ENCODE peak calls at places on chromosomes 16 and 17, in seven cellular contexts. S is dorsolateral prefrontal cortex, H is GM23248, X is neural progenitor cell, D is GM12878, Z is pancreas, Q is A549. Y is an unnamed sample.
A peak's percentile ranks its signal among the peaks of the same experiment; 100 is the strongest.

GRCh38 chr17:21357696-21358095 is 18.5 kb upstream of the KCNJ12 start:
- DNase-seq in S (no peak), H (no peak), X (no peak), D (no peak), Z (no peak), Q (no peak), Y (no peak)

GRCh38 chr17:78496311-78496710 is 80.9 kb downstream of the DNAH17 start:
- DNase-seq in S (no peak), H (no peak), X (no peak), D (no peak), Z (no peak), Q (no peak), Y (no peak)

GRCh38 chr16:30359871-30360170 is 4.7 kb upstream of the CD2BP2 start:
- DNase-seq in S (no peak), H (no peak), X (no peak), D (no peak), Z (no peak), Q (no peak), Y (no peak)

GRCh38 chr17:292531-293382 is 59.9 kb downstream of the RPH3AL start:
- DNase-seq in S (no peak), H (no peak), X (no peak), D (no peak), Z (no peak), Q (no peak), Y (no peak)

GRCh38 chr17:1012823-1013728 is 16.1 kb downstream of the TIMM22 start:
- DNase-seq in S (no peak), H (no peak), X (no peak), D (no peak), Z (no peak), Q (no peak), Y (no peak)

GRCh38 chr16:48877946-48878345 is 268.0 kb upstream of the N4BP1 start:
- DNase-seq in S (no peak), H (no peak), X (no peak), D (no peak), Z (no peak), Q (no peak), Y (no peak)

GRCh38 chr17:41918392-41919164 is at the start of gene ACLY:
- DNase-seq in S (peak; percentile 93), H (peak; percentile 99), X (peak; percentile 100), D (no peak), Z (peak; percentile 98), Q (peak; percentile 98), Y (peak; percentile 74)

GRCh38 chr17:81153340-81153803 is 11.9 kb upstream of the PVALEF start:
- DNase-seq in S (peak; percentile 44), H (peak; percentile 80), X (no peak), D (no peak), Z (no peak), Q (no peak), Y (no peak)

GRCh38 chr17:78996781-78997201 is 12.8 kb downstream of the CANT1 start:
- DNase-seq in S (no peak), H (no peak), X (no peak), D (no peak), Z (no peak), Q (no peak), Y (no peak)

GRCh38 chr16:19027416-19027815 is 40.0 kb upstream of the COQ7 start:
- DNase-seq in S (no peak), H (no peak), X (no peak), D (no peak), Z (no peak), Q (no peak), Y (no peak)

GRCh38 chr17:63916566-63917185 is 2.0 kb downstream of the GH1 start:
- DNase-seq in S (no peak), H (no peak), X (no peak), D (no peak), Z (no peak), Q (no peak), Y (no peak)

DNA sequence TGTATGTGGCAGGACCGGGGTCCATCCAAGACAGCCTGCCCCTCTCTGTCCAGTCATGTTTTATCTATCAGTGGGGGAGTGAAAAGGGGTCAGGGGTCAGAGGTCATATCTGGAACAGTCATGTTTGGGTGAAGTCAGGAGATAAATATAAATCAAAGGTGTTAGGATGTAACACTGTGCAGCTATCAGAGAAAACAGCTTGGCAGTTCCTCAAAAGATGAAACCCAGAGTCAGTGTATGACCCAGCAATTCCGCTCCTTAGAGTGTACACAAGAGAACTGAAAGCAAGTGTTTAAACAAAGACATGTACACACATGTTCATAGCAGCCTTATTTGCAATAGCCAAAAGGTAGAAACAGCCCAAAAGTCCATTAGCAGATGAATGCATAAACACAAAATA is 361.3 kb downstream of the FOXL1 start:
- DNase-seq in S (no peak), H (peak; percentile 23), X (no peak), D (no peak), Z (no peak), Q (no peak), Y (no peak)
- H3K27ac ChIP-seq in S (no peak overlapping the region), H (no peak overlapping the region), X (no peak overlapping the region), D (no peak overlapping the region), Z (no peak overlapping the region), Q (no peak overlapping the region), Y (no peak overlapping the region)

GRCh38 chr16:11575223-11575589 is 11.5 kb downstream of the LITAF start:
- DNase-seq in S (no peak), H (no peak), X (no peak), D (no peak), Z (no peak), Q (no peak), Y (no peak)
- H3K27ac ChIP-seq in S (peak overlapping the region; percentile 41), H (no peak overlapping the region), X (no peak overlapping the region), D (no peak overlapping the region), Z (no peak overlapping the region), Q (no peak overlapping the region), Y (no peak overlapping the region)

DNA sequence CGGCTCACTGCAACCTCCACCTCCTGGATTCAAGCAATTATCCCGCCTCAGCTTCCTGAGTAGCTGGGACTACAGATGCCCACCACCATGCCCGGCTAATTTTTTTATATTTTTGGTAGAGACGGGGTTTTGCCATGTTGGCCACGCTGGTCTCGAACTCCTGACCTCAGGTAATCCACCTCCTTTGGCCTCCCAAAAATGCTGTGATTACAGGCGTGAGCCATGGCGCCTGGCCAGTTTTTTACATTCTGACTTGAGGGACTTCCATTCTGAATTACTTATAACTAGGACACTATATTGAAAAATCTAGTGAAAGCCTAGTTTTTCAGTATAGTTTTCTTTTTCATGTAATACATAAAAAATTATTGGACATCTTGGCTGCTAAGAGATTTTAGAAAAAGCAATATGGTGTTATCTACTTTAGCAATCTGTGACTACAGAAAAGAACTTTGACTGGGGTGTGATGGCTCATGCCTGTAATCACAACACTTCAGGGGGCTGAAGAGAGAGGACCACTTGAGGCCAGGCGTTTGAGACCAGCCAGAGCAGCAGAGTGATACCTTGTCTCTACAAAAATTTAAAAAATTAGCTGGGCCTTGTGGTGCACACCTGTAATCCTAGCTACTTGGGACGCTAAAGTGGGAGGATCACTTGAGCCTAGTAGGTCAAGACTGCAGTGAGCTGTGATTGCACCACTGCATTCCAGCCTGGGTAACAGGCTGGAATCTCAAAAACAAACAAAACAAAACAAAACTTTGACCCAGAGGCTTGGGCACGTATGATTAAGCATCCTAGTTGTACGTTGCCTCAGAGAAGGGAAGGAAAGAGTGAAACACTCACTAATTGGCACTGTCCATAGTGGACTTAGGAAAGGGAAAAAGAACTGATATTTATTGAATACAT is 26.8 kb upstream of the GOSR1 start:
- DNase-seq in S (no peak), H (peak; percentile 20), X (no peak), D (no peak), Z (no peak), Q (peak; percentile 61), Y (no peak)
- H3K27ac ChIP-seq in S (peak overlapping the region; percentile 10), H (no peak overlapping the region), X (no peak overlapping the region), D (no peak overlapping the region), Z (no peak overlapping the region), Q (peak overlapping the region; percentile 64), Y (no peak overlapping the region)

DNA sequence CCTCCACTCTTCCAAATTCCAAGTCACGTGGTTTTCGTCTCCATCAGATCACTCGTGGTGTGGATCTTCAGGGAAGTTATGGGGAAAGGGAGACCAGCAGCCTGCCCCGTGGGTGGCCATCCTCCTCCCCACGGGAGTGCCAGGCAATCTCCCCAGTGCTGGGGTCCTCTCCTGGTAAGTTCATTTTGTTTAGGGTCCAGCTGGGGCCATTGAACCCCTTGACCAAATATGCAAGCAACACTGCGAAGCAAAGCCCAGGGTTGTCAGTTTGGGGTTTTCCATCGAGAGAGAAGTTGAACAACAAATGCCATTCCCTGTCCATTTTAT is 4.1 kb upstream of the LCMT1 start:
- DNase-seq in S (no peak), H (no peak), X (no peak), D (no peak), Z (peak; percentile 25), Q (no peak), Y (no peak)
- H3K27ac ChIP-seq in S (peak overlapping the region; percentile 90), H (no peak overlapping the region), X (no peak overlapping the region), D (peak overlapping the region; percentile 38), Z (peak overlapping the region; percentile 77), Q (peak overlapping the region; percentile 71), Y (peak overlapping the region; percentile 39)

DNA sequence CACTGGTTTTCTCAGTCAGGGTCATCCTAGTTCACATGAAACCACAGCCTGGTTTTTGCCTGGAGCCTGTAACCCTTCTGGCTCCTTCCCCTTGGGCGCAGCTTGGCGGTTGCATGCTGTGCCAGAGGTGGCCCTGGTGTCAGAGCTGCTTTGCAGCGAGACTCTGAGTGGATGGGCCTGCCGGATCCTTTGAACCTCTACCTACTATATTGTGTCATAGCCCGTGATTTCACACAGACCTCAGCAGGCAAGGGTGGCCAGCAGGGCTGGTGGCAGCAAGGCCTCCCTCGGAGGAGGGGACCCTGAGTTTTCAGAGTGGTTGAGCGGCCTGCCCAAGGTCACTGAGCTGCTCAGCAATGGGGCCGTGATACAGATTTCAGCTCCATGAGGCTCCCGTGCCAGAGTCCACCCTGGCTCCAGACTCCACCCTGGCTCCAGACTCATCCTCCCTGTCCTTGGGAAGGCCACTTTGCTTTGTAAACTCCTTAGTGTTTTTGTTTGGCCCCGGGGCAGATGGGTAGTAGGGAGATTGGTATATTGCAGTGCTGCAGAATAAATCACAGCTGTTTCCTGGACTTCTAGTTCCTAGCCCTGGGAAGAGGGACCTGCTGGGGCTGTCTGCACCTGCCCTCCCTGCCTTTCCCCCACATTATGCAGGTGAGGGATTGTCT is 9.7 kb downstream of the MPRIP start:
- DNase-seq in S (no peak), H (peak; percentile 73), X (no peak), D (no peak), Z (peak; percentile 37), Q (no peak), Y (no peak)
- H3K27ac ChIP-seq in S (peak overlapping the region; percentile 57), H (peak overlapping the region; percentile 78), X (no peak overlapping the region), D (no peak overlapping the region), Z (peak overlapping the region; percentile 62), Q (peak overlapping the region; percentile 46), Y (peak overlapping the region; percentile 31)

GRCh38 chr17:31657876-31658275 is 201.2 kb downstream of the COPRS start:
- DNase-seq in S (no peak), H (no peak), X (no peak), D (no peak), Z (no peak), Q (no peak), Y (no peak)
- H3K27ac ChIP-seq in S (no peak overlapping the region), H (no peak overlapping the region), X (no peak overlapping the region), D (no peak overlapping the region), Z (no peak overlapping the region), Q (no peak overlapping the region), Y (no peak overlapping the region)

DNA sequence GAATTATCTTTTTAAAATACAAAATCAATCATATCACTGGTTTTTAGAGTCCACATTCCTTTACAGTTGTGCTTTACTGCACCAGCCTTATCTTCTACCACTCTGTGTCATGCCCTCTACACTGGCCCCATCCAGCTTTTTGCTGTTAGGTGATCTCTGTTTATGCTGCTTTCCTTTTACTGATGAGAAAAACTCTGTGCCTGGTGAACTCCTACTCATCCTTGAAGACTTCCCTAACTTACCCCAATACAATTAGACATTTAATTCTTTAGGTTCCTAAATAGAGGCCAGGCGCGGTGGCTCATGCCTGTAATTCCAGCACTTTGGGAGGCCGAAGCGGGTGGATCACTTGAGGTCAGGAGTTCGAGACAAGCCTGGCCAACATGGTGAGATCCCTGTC is 64.6 kb downstream of the MRTFB start:
- DNase-seq in S (no peak), H (no peak), X (no peak), D (no peak), Z (no peak), Q (no peak), Y (no peak)
- H3K27ac ChIP-seq in S (no peak overlapping the region), H (no peak overlapping the region), X (no peak overlapping the region), D (no peak overlapping the region), Z (no peak overlapping the region), Q (no peak overlapping the region), Y (no peak overlapping the region)

Y was measured in epithelial cell of prostate.